ENCODE peak calls at places on chromosomes 5 and 9, in nine cellular contexts. G, D, I, E, M, R, B, K and U are unnamed samples.

GRCh38 chr9:126151031-126151670 is 175.5 kb upstream of the MVB12B start:
- DNase-seq in K (no peak), B (no peak), I (no peak), R (peak), M (no peak), G (no peak), E (no peak), D (no peak), U (no peak)

GRCh38 chr5:50853151-50853550 is 186.7 kb downstream of the PARP8 start:
- DNase-seq in G (no peak), K (no peak), I (no peak), D (no peak), M (no peak), R (no peak), E (no peak), B (no peak), U (no peak)

GRCh38 chr5:89478856-89479255 is 595.9 kb upstream of the MEF2C start:
- DNase-seq in B (no peak), D (no peak), I (no peak), K (no peak), R (no peak), E (no peak), M (no peak), G (no peak), U (no peak)

GRCh38 chr5:139897342-139897741 is 101.7 kb downstream of the PSD2 start:
- DNase-seq in R (no peak), D (no peak), I (no peak), B (no peak), E (no peak), M (no peak), G (no peak), K (no peak), U (no peak)

GRCh38 chr5:172713113-172713808 is 57.7 kb downstream of the DUSP1 start:
- DNase-seq in I (peak), B (peak), G (peak), R (peak), D (peak), M (no peak), E (peak), K (no peak), U (no peak)

GRCh38 chr9:120965344-120966004 is 38.9 kb upstream of the TRAF1 start:
- DNase-seq in D (no peak), E (no peak), B (no peak), R (peak), G (no peak), M (no peak), K (no peak), I (no peak), U (peak)

GRCh38 chr9:9752722-9753121 is 860.1 kb downstream of the PTPRD start:
- DNase-seq in G (no peak), I (no peak), B (no peak), R (no peak), D (no peak), K (no peak), E (no peak), M (peak), U (no peak)

GRCh38 chr9:32581512-32582143 is 8.7 kb upstream of the NDUFB6 start:
- DNase-seq in G (no peak), E (no peak), D (peak), K (peak), B (peak), I (peak), M (peak), R (peak), U (no peak)